ENCODE peak calls at places on chromosomes 7 and 10, in four cellular contexts. T is K562, E is GM12878, Z is GM12891. X is an unnamed sample.

GRCh38 chr7:103079836-103080235 is 4.9 kb downstream of the ARMC10 start:
- DNase-seq in T (no peak), E (no peak), Z (no peak), X (no peak)

GRCh38 chr7:25968205-25968993 is 183.6 kb upstream of the NFE2L3 start:
- DNase-seq in T (no peak), E (peak), Z (no peak), X (no peak)

GRCh38 chr10:17006631-17007161 is 122.9 kb downstream of the CUBN start:
- DNase-seq in T (no peak), E (no peak), Z (no peak), X (no peak)

GRCh38 chr7:107613439-107613838 is 33.4 kb downstream of the BCAP29 start:
- DNase-seq in T (no peak), E (no peak), Z (no peak), X (no peak)

GRCh38 chr10:103476046-103476768 is 2.8 kb downstream of the CALHM3 start:
- DNase-seq in T (peak), E (no peak), Z (peak), X (no peak)

GRCh38 chr7:86999737-87000136 is 59.7 kb downstream of the ELAPOR2 start:
- DNase-seq in T (no peak), E (no peak), Z (no peak), X (no peak)

GRCh38 chr7:157431951-157432540 is 95.2 kb downstream of the DNAJB6 start:
- DNase-seq in T (no peak), E (no peak), Z (no peak), X (no peak)

GRCh38 chr7:8418627-8419245 is 14.7 kb upstream of the NXPH1 start:
- DNase-seq in T (peak), E (peak), Z (no peak), X (peak)

GRCh38 chr10:16996530-16996964 is 133.1 kb downstream of the CUBN start:
- DNase-seq in T (peak), E (no peak), Z (no peak), X (no peak)

GRCh38 chr10:15605740-15606369 is 113.9 kb downstream of the ITGA8 start:
- DNase-seq in T (no peak), E (no peak), Z (no peak), X (no peak)

GRCh38 chr10:43939389-43939938 is 290.8 kb upstream of the ZNF32 start:
- DNase-seq in T (no peak), E (no peak), Z (no peak), X (no peak)

GRCh38 chr10:104117839-104118323 is 4.1 kb upstream of the SFR1 start:
- DNase-seq in T (no peak), E (no peak), Z (no peak), X (no peak)

GRCh38 chr10:122571892-122572291 is 11.3 kb downstream of the DMBT1 start:
- DNase-seq in T (no peak), E (no peak), Z (no peak), X (no peak)

GRCh38 chr10:116138897-116139296 is 134.1 kb downstream of the GFRA1 start:
- DNase-seq in T (no peak), E (no peak), Z (no peak), X (no peak)

GRCh38 chr10:76582536-76582935 is 1055.1 kb downstream of the KCNMA1 start:
- DNase-seq in T (no peak), E (no peak), Z (no peak), X (no peak)

GRCh38 chr7:8371742-8372141 is 61.7 kb upstream of the NXPH1 start:
- DNase-seq in T (no peak), E (no peak), Z (no peak), X (no peak)

GRCh38 chr7:921581-922333 is 32.7 kb downstream of the ADAP1 start:
- DNase-seq in T (no peak), E (no peak), Z (no peak), X (no peak)

GRCh38 chr10:129972966-129973673 is 9.0 kb upstream of the EBF3 start:
- DNase-seq in T (no peak), E (no peak), Z (no peak), X (no peak)

GRCh38 chr7:40303996-40304395 is 169.2 kb downstream of the SUGCT start:
- DNase-seq in T (no peak), E (no peak), Z (no peak), X (no peak)

GRCh38 chr10:118721005-118721876 is 33.5 kb downstream of the CACUL1 start:
- DNase-seq in T (peak), E (no peak), Z (no peak), X (no peak)

GRCh38 chr10:104255244-104255981 is 721 bp downstream of the GSTO1 start:
- DNase-seq in T (no peak), E (no peak), Z (no peak), X (no peak)

GRCh38 chr10:4646546-4646945 is 179.5 kb upstream of the AKR1E2 start:
- DNase-seq in T (no peak), E (no peak), Z (no peak), X (no peak)

GRCh38 chr10:88194961-88195367 is 331.5 kb downstream of the PTEN start:
- DNase-seq in T (no peak), E (no peak), Z (no peak), X (no peak)

GRCh38 chr10:88456730-88457129 is 126.4 kb downstream of the RNLS start:
- DNase-seq in T (no peak), E (no peak), Z (no peak), X (peak)

GRCh38 chr7:131149429-131149774 is 178.3 kb upstream of the MKLN1 start:
- DNase-seq in T (no peak), E (no peak), Z (no peak), X (no peak)

GRCh38 chr10:61140765-61141392 is 196.9 kb upstream of the RHOBTB1 start:
- DNase-seq in T (peak), E (no peak), Z (no peak), X (peak)
- TF ChIP-seq SPI1 in T (no peak), E (no peak), Z (no peak), X (no peak)

DNA sequence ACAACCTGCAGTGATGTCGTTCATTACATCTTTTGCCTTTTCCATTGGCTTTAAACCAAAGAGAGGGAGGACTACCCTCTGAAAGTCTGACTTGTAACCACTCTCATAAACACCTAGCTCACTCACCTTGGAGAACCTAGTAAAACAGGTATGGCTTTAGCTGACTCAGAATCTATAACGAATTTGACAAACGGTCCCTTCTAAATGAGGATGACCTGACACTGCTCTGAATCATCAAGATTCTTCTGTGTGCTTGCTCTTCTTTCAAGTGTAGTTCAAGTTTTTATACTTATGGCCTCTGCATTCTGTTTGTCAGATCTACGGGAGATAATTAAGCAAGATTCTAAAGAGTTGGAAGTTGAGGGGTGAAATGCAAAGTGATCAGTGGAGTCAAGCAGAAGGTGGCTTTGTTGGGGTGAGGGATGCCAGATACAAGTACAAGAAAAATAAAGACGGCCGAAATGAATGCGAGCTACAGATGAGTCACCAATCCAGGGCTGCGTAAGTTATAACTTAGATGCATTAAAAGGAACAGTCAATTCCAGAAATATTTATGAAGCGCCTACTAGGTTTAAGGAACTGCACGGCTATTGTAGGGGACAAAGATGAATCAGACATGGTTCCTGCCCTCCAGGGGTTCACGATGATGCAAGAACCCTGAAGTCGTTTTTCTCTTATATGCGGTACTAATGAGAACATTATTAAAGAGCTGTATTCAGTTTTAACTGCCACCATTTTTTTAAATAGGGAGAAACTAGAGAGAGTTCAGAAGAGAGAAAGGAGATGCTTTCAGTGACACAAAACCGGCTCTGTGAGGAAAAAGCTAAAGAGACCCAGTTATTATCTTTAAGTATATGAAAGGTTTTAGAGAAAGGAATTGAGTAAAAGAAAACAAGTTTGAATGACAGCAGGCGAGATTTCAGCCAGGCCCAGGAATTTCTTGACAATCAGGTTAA is 6.5 kb downstream of the HIPK2 start:
- DNase-seq in T (no peak), E (no peak), Z (no peak), X (no peak)
- TF ChIP-seq SPI1 in T (no peak), E (no peak), Z (no peak), X (no peak)

GRCh38 chr10:28036587-28036986 is 37.7 kb upstream of the ODAD2 start:
- DNase-seq in T (no peak), E (no peak), Z (no peak), X (no peak)
- TF ChIP-seq SPI1 in T (no peak), E (no peak), Z (no peak), X (no peak)

DNA sequence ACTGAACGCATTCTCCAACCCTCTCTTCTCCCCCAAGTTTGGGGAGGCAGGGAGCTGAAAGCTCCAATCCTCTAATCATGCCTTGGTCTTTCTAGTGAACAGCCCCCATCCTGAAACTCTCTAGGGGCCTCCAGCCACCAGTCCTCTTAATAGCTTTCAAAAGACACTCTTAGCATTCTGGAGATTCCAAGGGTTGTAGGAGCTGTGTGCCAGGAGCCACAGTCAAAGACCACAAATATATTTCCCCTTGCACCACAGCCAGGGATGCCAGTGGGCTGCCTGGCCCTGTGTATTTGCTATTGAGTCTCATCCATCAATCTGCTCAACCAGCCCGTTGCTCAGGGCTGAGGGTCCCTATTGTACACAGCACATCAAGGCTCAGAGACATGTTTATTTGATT is 18.5 kb upstream of the MLXIPL start:
- DNase-seq in T (no peak), E (no peak), Z (no peak), X (no peak)
- TF ChIP-seq SPI1 in T (no peak), E (no peak), Z (no peak), X (no peak)

GRCh38 chr10:110355181-110355831 is 50.6 kb upstream of the SMNDC1 start:
- DNase-seq in T (no peak), E (peak), Z (no peak), X (no peak)

GRCh38 chr10:110354322-110354766 is 49.6 kb upstream of the SMNDC1 start:
- DNase-seq in T (peak), E (peak), Z (no peak), X (peak)

GRCh38 chr10:110355922-110356627 is 51.4 kb upstream of the SMNDC1 start:
- DNase-seq in T (no peak), E (no peak), Z (no peak), X (no peak)

GRCh38 chr10:110352930-110353243 is 48.2 kb upstream of the SMNDC1 start:
- DNase-seq in T (no peak), E (no peak), Z (no peak), X (no peak)

DNA sequence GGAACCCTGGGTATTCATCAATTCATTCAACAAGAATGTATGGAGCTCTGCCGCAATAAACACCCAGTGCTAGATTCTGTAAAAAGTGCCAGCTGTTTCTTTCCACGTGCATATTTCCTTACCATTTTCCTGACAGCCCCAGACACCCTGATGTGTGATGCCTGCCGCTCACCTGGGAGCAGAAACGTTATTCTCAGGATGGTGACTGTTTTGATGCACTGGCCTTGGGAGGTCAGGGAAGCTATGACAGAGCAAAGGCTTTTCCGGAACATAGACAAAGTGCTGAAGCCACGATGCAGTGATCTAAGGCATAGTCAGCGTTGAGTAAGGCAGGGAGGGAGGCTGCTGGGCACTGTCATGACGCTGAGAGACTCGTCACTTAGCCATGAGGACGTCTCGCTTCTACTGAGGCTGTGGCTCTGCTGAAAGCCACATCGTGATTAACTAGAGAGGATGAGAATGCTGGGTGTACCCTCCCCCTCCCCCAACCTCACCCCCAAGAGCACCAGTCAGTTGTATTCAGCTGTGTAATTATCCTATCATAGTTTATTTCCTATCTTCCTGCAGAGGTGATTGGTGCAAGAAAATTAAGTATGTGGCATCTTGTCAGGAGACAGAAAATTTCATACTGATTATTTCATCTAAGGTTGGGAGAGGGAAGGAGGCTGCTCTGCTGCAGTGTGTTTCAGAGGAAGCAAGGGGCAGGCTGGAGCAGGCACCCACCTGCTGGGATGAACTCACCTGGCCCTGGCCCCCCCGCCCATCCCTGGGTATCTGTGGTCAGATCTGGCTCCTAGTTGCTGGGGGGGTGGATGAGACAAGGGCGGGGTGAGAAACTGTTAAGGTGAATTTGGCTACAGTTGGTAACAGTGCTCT is 48.8 kb upstream of the SMNDC1 start:
- DNase-seq in T (peak), E (no peak), Z (no peak), X (no peak)
- TF ChIP-seq SPI1 in T (no peak), E (no peak), Z (no peak), X (no peak)

GRCh38 chr10:55024718-55025117 is 223.7 kb upstream of the PCDH15 start:
- DNase-seq in T (no peak), E (no peak), Z (no peak), X (no peak)
- TF ChIP-seq SPI1 in T (no peak), E (no peak), Z (no peak), X (peak)

GRCh38 chr10:20858292-20859124 is 38.6 kb downstream of the NEBL start:
- DNase-seq in T (no peak), E (no peak), Z (no peak), X (no peak)
- TF ChIP-seq SPI1 in T (no peak), E (no peak), Z (no peak), X (no peak)

GRCh38 chr10:12975266-12975665 is 26.2 kb downstream of the CCDC3 start:
- DNase-seq in T (no peak), E (no peak), Z (no peak), X (no peak)
- TF ChIP-seq SPI1 in T (no peak), E (no peak), Z (no peak), X (no peak)

GRCh38 chr10:45809829-45810228 is 37.5 kb downstream of the AGAP4 start:
- DNase-seq in T (no peak), E (no peak), Z (no peak), X (no peak)
- TF ChIP-seq SPI1 in T (no peak), E (no peak), Z (no peak), X (no peak)

GRCh38 chr10:112262556-112262955 is 20.6 kb upstream of the TECTB start:
- DNase-seq in T (no peak), E (no peak), Z (no peak), X (no peak)
- TF ChIP-seq SPI1 in T (no peak), E (no peak), Z (no peak), X (no peak)

X was measured in HL-60.